ENCODE peak calls at places on chromosome 5, in six cellular contexts. One of them, this sample, is unnamed. For H3K9me3, the result is how much of the 10 kb centered on the place peaks cover.

GRCh38 chr5:102663771-102664530 is 91.2 kb upstream of the PAM start:
- DNase-seq in sigmoid colon: no peak
- DNase-seq in esophagus muscularis mucosa: no peak
- DNase-seq in SK-N-SH: no peak
- DNase-seq in H1: no peak
- DNase-seq in tibial nerve: no peak
- DNase-seq in this sample: no peak

GRCh38 chr5:113212244-113212920 is 222.4 kb downstream of the TSSK1B start:
- DNase-seq in SK-N-SH: peak
- DNase-seq in tibial nerve: no peak
- DNase-seq in H1: no peak
- DNase-seq in sigmoid colon: no peak
- DNase-seq in esophagus muscularis mucosa: peak
- DNase-seq in this sample: no peak

GRCh38 chr5:6525910-6526309 is 77.3 kb downstream of the UBE2QL1 start:
- DNase-seq in SK-N-SH: peak
- DNase-seq in tibial nerve: no peak
- DNase-seq in sigmoid colon: no peak
- DNase-seq in H1: no peak
- DNase-seq in esophagus muscularis mucosa: no peak
- DNase-seq in this sample: no peak

GRCh38 chr5:93819666-93820065 is 78.3 kb upstream of the POU5F2 start:
- DNase-seq in SK-N-SH: no peak
- DNase-seq in sigmoid colon: no peak
- DNase-seq in H1: no peak
- DNase-seq in esophagus muscularis mucosa: no peak
- DNase-seq in tibial nerve: no peak
- DNase-seq in this sample: no peak

GRCh38 chr5:142674438-142675210 is 11.3 kb downstream of the FGF1 start:
- DNase-seq in SK-N-SH: no peak
- DNase-seq in H1: no peak
- DNase-seq in sigmoid colon: no peak
- DNase-seq in esophagus muscularis mucosa: no peak
- DNase-seq in tibial nerve: no peak
- DNase-seq in this sample: no peak

GRCh38 chr5:35136386-35136785 is 88.6 kb upstream of the AGXT2 start:
- DNase-seq in SK-N-SH: no peak
- DNase-seq in sigmoid colon: no peak
- DNase-seq in esophagus muscularis mucosa: no peak
- DNase-seq in H1: no peak
- DNase-seq in tibial nerve: no peak
- DNase-seq in this sample: no peak

GRCh38 chr5:58786904-58787303 is 204.0 kb downstream of the RAB3C start:
- DNase-seq in esophagus muscularis mucosa: no peak
- DNase-seq in sigmoid colon: no peak
- DNase-seq in H1: no peak
- DNase-seq in tibial nerve: no peak
- DNase-seq in SK-N-SH: no peak
- DNase-seq in this sample: no peak

GRCh38 chr5:95771109-95771708 is 40.1 kb downstream of the RHOBTB3 start:
- DNase-seq in SK-N-SH: no peak
- DNase-seq in esophagus muscularis mucosa: no peak
- DNase-seq in tibial nerve: no peak
- DNase-seq in sigmoid colon: no peak
- DNase-seq in H1: no peak
- DNase-seq in this sample: peak

GRCh38 chr5:84372066-84372700 is 12.5 kb downstream of the EDIL3 start:
- DNase-seq in esophagus muscularis mucosa: no peak
- DNase-seq in tibial nerve: no peak
- DNase-seq in SK-N-SH: no peak
- DNase-seq in H1: no peak
- DNase-seq in sigmoid colon: no peak
- DNase-seq in this sample: no peak

GRCh38 chr5:124581866-124582650 is 164.4 kb downstream of the ZNF608 start:
- DNase-seq in tibial nerve: no peak
- DNase-seq in esophagus muscularis mucosa: no peak
- DNase-seq in SK-N-SH: no peak
- DNase-seq in H1: no peak
- DNase-seq in sigmoid colon: no peak
- DNase-seq in this sample: no peak

GRCh38 chr5:170291324-170291847 is 6.2 kb downstream of the LCP2 start:
- DNase-seq in H1: no peak
- DNase-seq in esophagus muscularis mucosa: no peak
- DNase-seq in tibial nerve: no peak
- DNase-seq in SK-N-SH: no peak
- DNase-seq in sigmoid colon: peak
- DNase-seq in this sample: no peak

GRCh38 chr5:181190711-181191525 is 14.1 kb downstream of the TRIM7 start:
- DNase-seq in esophagus muscularis mucosa: no peak
- DNase-seq in H1: no peak
- DNase-seq in tibial nerve: no peak
- DNase-seq in sigmoid colon: peak
- DNase-seq in SK-N-SH: peak
- DNase-seq in this sample: peak

GRCh38 chr5:109759304-109759703 is 69.6 kb downstream of the MAN2A1 start:
- DNase-seq in SK-N-SH: no peak
- DNase-seq in sigmoid colon: no peak
- DNase-seq in tibial nerve: no peak
- DNase-seq in H1: no peak
- DNase-seq in esophagus muscularis mucosa: no peak
- DNase-seq in this sample: no peak

GRCh38 chr5:75053286-75054109 is 1.1 kb upstream of the GCNT4 start:
- DNase-seq in SK-N-SH: peak
- DNase-seq in esophagus muscularis mucosa: no peak
- DNase-seq in sigmoid colon: peak
- DNase-seq in tibial nerve: no peak
- DNase-seq in H1: no peak
- DNase-seq in this sample: peak

GRCh38 chr5:116573279-116573616 is 1.4 kb downstream of the SEMA6A start:
- DNase-seq in SK-N-SH: peak
- DNase-seq in esophagus muscularis mucosa: no peak
- DNase-seq in tibial nerve: no peak
- DNase-seq in sigmoid colon: peak
- DNase-seq in H1: no peak
- DNase-seq in this sample: peak

GRCh38 chr5:40359093-40359492 is 320.6 kb upstream of the PTGER4 start:
- DNase-seq in SK-N-SH: no peak
- DNase-seq in tibial nerve: no peak
- DNase-seq in sigmoid colon: no peak
- DNase-seq in esophagus muscularis mucosa: no peak
- DNase-seq in H1: no peak
- DNase-seq in this sample: no peak

GRCh38 chr5:35815089-35815936 is 41.4 kb upstream of the IL7R start:
- DNase-seq in SK-N-SH: peak
- DNase-seq in esophagus muscularis mucosa: no peak
- DNase-seq in sigmoid colon: no peak
- DNase-seq in tibial nerve: no peak
- DNase-seq in H1: no peak
- DNase-seq in this sample: no peak

GRCh38 chr5:8831854-8832253 is 714.0 kb downstream of the SEMA5A start:
- DNase-seq in esophagus muscularis mucosa: no peak
- DNase-seq in H1: no peak
- DNase-seq in tibial nerve: no peak
- DNase-seq in sigmoid colon: no peak
- DNase-seq in SK-N-SH: no peak
- DNase-seq in this sample: no peak

GRCh38 chr5:34030058-34030457 is 13.0 kb downstream of the C1QTNF3 start:
- DNase-seq in SK-N-SH: no peak
- DNase-seq in tibial nerve: no peak
- DNase-seq in H1: no peak
- DNase-seq in sigmoid colon: no peak
- DNase-seq in esophagus muscularis mucosa: no peak
- DNase-seq in this sample: no peak

GRCh38 chr5:452856-453710 is 10.1 kb downstream of the EXOC3 start:
- DNase-seq in tibial nerve: no peak
- DNase-seq in sigmoid colon: peak
- DNase-seq in SK-N-SH: no peak
- DNase-seq in H1: no peak
- DNase-seq in esophagus muscularis mucosa: no peak
- DNase-seq in this sample: no peak

GRCh38 chr5:71922584-71923106 is 184.6 kb upstream of the MAP1B start:
- DNase-seq in SK-N-SH: no peak
- DNase-seq in tibial nerve: no peak
- DNase-seq in esophagus muscularis mucosa: peak
- DNase-seq in H1: peak
- DNase-seq in sigmoid colon: no peak
- DNase-seq in this sample: no peak

GRCh38 chr5:94689871-94690270 is 71.4 kb downstream of the SLF1 start:
- DNase-seq in tibial nerve: no peak
- DNase-seq in H1: no peak
- DNase-seq in SK-N-SH: no peak
- DNase-seq in esophagus muscularis mucosa: no peak
- DNase-seq in sigmoid colon: no peak
- DNase-seq in this sample: no peak

GRCh38 chr5:156036640-156037039 is 290.3 kb upstream of the SGCD start:
- DNase-seq in H1: no peak
- DNase-seq in esophagus muscularis mucosa: no peak
- DNase-seq in tibial nerve: no peak
- DNase-seq in sigmoid colon: no peak
- DNase-seq in SK-N-SH: no peak
- DNase-seq in this sample: no peak

GRCh38 chr5:178580556-178580955 is 9.6 kb downstream of the COL23A1 start:
- DNase-seq in sigmoid colon: no peak
- DNase-seq in H1: no peak
- DNase-seq in SK-N-SH: no peak
- DNase-seq in esophagus muscularis mucosa: peak
- DNase-seq in tibial nerve: no peak
- DNase-seq in this sample: no peak

GRCh38 chr5:178573216-178573615 is 17.0 kb downstream of the COL23A1 start:
- DNase-seq in esophagus muscularis mucosa: no peak
- DNase-seq in sigmoid colon: no peak
- DNase-seq in H1: no peak
- DNase-seq in SK-N-SH: no peak
- DNase-seq in tibial nerve: no peak
- DNase-seq in this sample: no peak

GRCh38 chr5:178576591-178577351 is 13.4 kb downstream of the COL23A1 start:
- DNase-seq in sigmoid colon: no peak
- DNase-seq in tibial nerve: no peak
- DNase-seq in esophagus muscularis mucosa: peak
- DNase-seq in H1: no peak
- DNase-seq in SK-N-SH: no peak
- DNase-seq in this sample: no peak

GRCh38 chr5:178577944-178578343 is 12.2 kb downstream of the COL23A1 start:
- DNase-seq in sigmoid colon: no peak
- DNase-seq in tibial nerve: no peak
- DNase-seq in esophagus muscularis mucosa: peak
- DNase-seq in H1: no peak
- DNase-seq in SK-N-SH: no peak
- DNase-seq in this sample: no peak

GRCh38 chr5:178577376-178577839 is 12.8 kb downstream of the COL23A1 start:
- DNase-seq in H1: no peak
- DNase-seq in tibial nerve: no peak
- DNase-seq in SK-N-SH: no peak
- DNase-seq in sigmoid colon: no peak
- DNase-seq in esophagus muscularis mucosa: no peak
- DNase-seq in this sample: no peak
- H3K4me3 ChIP-seq in H1: peak
- H3K4me3 ChIP-seq in tibial nerve: no peak
- H3K4me3 ChIP-seq in SK-N-SH: no peak
- H3K4me3 ChIP-seq in sigmoid colon: no peak
- H3K4me3 ChIP-seq in esophagus muscularis mucosa: peak
- H3K4me3 ChIP-seq in this sample: no peak

GRCh38 chr5:65961644-65962043 is 35.3 kb downstream of the ERBIN start:
- DNase-seq in H1: no peak
- DNase-seq in tibial nerve: no peak
- DNase-seq in SK-N-SH: no peak
- DNase-seq in esophagus muscularis mucosa: no peak
- DNase-seq in sigmoid colon: no peak
- DNase-seq in this sample: no peak
- H3K9me3 ChIP-seq in H1: under half
- H3K9me3 ChIP-seq in tibial nerve: under half
- H3K9me3 ChIP-seq in SK-N-SH: under half
- H3K9me3 ChIP-seq in esophagus muscularis mucosa: under half
- H3K9me3 ChIP-seq in sigmoid colon: under half
- H3K9me3 ChIP-seq in this sample: under half

DNA sequence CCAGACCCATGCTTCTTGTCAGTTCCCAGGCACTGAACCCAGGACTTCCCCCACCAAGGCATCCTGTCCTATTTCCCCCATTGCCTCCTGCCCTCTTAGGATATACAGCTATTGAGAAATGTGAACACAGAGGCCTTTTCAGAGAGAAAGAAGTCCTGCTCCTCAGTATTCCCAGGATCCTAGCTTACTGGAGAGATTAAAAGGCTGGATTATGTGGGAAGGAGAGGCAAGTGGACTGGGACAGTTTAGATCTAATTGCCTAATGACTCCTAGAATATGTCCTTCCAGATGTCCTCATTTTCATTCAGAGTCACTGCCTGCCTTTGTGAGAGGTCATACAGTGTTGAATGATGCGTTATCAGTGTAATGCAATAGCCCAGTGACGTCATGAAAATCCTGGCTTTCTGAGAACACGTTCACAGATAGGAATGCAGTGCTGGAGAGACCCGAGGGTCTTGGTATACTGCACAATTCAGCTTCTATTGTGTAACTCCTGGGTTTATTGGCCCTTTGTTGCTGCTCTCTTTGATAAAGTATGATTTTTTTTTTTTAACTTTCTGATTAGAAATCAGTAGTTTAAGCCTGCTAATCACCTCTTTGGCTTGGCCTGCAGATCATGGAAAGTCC is 26.2 kb downstream of the WWC1 start:
- DNase-seq in esophagus muscularis mucosa: no peak
- DNase-seq in SK-N-SH: peak
- DNase-seq in H1: no peak
- DNase-seq in sigmoid colon: no peak
- DNase-seq in tibial nerve: no peak
- DNase-seq in this sample: no peak
- TF ChIP-seq EP300 in esophagus muscularis mucosa: no peak
- TF ChIP-seq EP300 in SK-N-SH: peak
- TF ChIP-seq EP300 in H1: no peak
- TF ChIP-seq EP300 in sigmoid colon: no peak
- TF ChIP-seq EP300 in tibial nerve: no peak
- TF ChIP-seq EP300 in this sample: no peak

DNA sequence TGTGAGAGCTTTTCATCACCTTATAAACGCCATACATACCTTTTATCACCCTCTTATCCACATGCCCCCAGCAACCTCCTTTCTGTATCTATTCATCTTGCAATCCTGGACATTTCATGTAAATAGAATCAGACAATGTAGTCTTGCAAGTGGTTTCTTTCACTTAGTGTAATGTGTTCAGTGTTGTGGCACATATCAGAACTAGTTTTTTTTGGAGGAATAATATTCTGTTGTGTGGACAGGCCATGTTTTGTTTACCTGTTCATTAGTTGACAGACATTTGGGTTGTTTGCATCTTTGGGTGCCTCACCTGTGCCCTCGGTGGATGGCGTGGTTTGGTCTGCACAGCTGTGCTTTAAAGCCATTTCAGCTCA is 1.3 kb downstream of the SQSTM1 start:
- DNase-seq in sigmoid colon: no peak
- DNase-seq in SK-N-SH: no peak
- DNase-seq in tibial nerve: no peak
- DNase-seq in H1: no peak
- DNase-seq in esophagus muscularis mucosa: no peak
- DNase-seq in this sample: no peak
- H3K4me3 ChIP-seq in sigmoid colon: peak
- H3K4me3 ChIP-seq in SK-N-SH: peak
- H3K4me3 ChIP-seq in tibial nerve: peak
- H3K4me3 ChIP-seq in H1: peak
- H3K4me3 ChIP-seq in esophagus muscularis mucosa: peak
- H3K4me3 ChIP-seq in this sample: peak

This sample was measured in ovary.